ENCODE peak calls at places on chromosomes 12 and 14, in eight cellular contexts. M is ascending aorta; D is mucosa of gallbladder; O is NCI-H524; J is lung; Q is fibroblast of lung; C is stimulated activated CD4-positive, alpha-beta T cell treated with anti-CD3 and anti-CD28 coated beads, Interleukin-12 subunit alpha, Interleukin-12 subunit beta, amount 100 ng/mL, for 4 hours; I is activated CD4-positive, alpha-beta T cell treated with anti-CD3 and anti-CD28 coated beads, Interleukin-2, amount 10 ng/mL, durations not matched to agents 7 days and 5 days. E is an unnamed sample.

GRCh38 chr12:44247588-44247987 is 411.7 kb downstream of the TMEM117 start:
- DNase-seq in M (no peak), D (no peak), O (no peak), J (no peak), Q (no peak), C (no peak), I (no peak), E (no peak)

GRCh38 chr12:65074932-65075331 is 46.2 kb downstream of the WIF1 start:
- DNase-seq in M (no peak), D (no peak), O (no peak), J (no peak), Q (no peak), C (no peak), I (no peak), E (no peak)

GRCh38 chr12:5043589-5044419 is at the start of gene KCNA5:
- DNase-seq in M (peak), D (no peak), O (peak), J (no peak), Q (no peak), C (no peak), I (no peak), E (no peak)

GRCh38 chr12:39503445-39503844 is 60.5 kb upstream of the KIF21A start:
- DNase-seq in M (no peak), D (no peak), O (no peak), J (no peak), Q (peak), C (no peak), I (no peak), E (no peak)

GRCh38 chr12:118773956-118774723 is 207.2 kb upstream of the SRRM4 start:
- DNase-seq in M (no peak), D (no peak), O (peak), J (no peak), Q (no peak), C (no peak), I (no peak), E (peak)

GRCh38 chr12:3483089-3483488 is 7.9 kb upstream of the PRMT8 start:
- DNase-seq in M (no peak), D (no peak), O (peak), J (no peak), Q (no peak), C (no peak), I (no peak), E (no peak)

GRCh38 chr14:65824285-65824977 is 411.9 kb downstream of the FUT8 start:
- DNase-seq in M (no peak), D (peak), O (peak), J (peak), Q (peak), C (peak), I (peak), E (peak)

GRCh38 chr14:91119556-91120311 is 5.9 kb downstream of the DGLUCY start:
- DNase-seq in M (no peak), D (no peak), O (no peak), J (no peak), Q (peak), C (no peak), I (no peak), E (no peak)

GRCh38 chr14:76742961-76743360 is 18.3 kb upstream of the VASH1 start:
- DNase-seq in M (no peak), D (no peak), O (peak), J (no peak), Q (peak), C (no peak), I (no peak), E (no peak)

GRCh38 chr14:92780444-92780843 is 13.7 kb upstream of the GOLGA5 start:
- DNase-seq in M (no peak), D (no peak), O (no peak), J (no peak), Q (peak), C (no peak), I (no peak), E (no peak)

E was measured in testis.